ENCODE peak calls at places on chromosomes 3 and 15, in seven cellular contexts. Z is RWPE1, M is PC-3, B is left ventricle myocardium inferior, R is choroid plexus epithelial cell, Y is astrocyte of the spinal cord, I is neural crest cell. S is an unnamed sample.

GRCh38 chr3:112437146-112438022 is 61.9 kb downstream of the BTLA start:
- DNase-seq in I (no peak), Z (peak), B (no peak), Y (peak), M (peak), R (peak), S (peak)

GRCh38 chr3:173553635-173554280 is 156.2 kb downstream of the NLGN1 start:
- DNase-seq in Y (peak), I (peak), M (peak), R (peak), Z (peak), B (no peak), S (peak)

GRCh38 chr3:126553284-126553811 is 5.4 kb downstream of the C3orf22 start:
- DNase-seq in B (no peak), Y (no peak), R (no peak), Z (no peak), I (no peak), M (no peak), S (no peak)

GRCh38 chr3:106249159-106249558 is 380.3 kb upstream of the CBLB start:
- DNase-seq in Z (peak), Y (peak), I (no peak), B (no peak), R (peak), M (peak), S (peak)

GRCh38 chr3:171165986-171166385 is 139.5 kb upstream of the SLC2A2 start:
- DNase-seq in Z (peak), I (no peak), R (no peak), B (no peak), M (no peak), Y (no peak), S (no peak)

GRCh38 chr3:12638105-12638504 is 25.8 kb downstream of the RAF1 start:
- DNase-seq in Z (no peak), B (no peak), M (peak), R (no peak), I (no peak), Y (peak), S (no peak)

GRCh38 chr3:66073464-66074141 is 34.9 kb upstream of the MAGI1 start:
- DNase-seq in R (peak), B (no peak), Y (no peak), I (no peak), Z (no peak), M (no peak), S (no peak)

GRCh38 chr15:93164409-93164808 is 75.4 kb upstream of the RGMA start:
- DNase-seq in R (no peak), Y (no peak), M (no peak), B (no peak), Z (no peak), I (no peak), S (no peak)

GRCh38 chr15:76185716-76186115 is 125.6 kb downstream of the ETFA start:
- DNase-seq in R (peak), B (no peak), Y (peak), M (peak), I (peak), Z (peak), S (peak)

GRCh38 chr3:191963182-191963581 is 502.2 kb downstream of the PYDC2 start:
- DNase-seq in Y (peak), Z (peak), I (no peak), B (no peak), M (peak), R (peak), S (peak)

GRCh38 chr3:193982258-193982659 is 153.7 kb upstream of the HES1 start:
- DNase-seq in Z (peak), R (no peak), B (peak), I (no peak), M (peak), Y (peak), S (peak)

GRCh38 chr3:63988943-63989342 is 34.4 kb downstream of the PSMD6 start:
- DNase-seq in Y (no peak), B (no peak), R (no peak), I (no peak), Z (no peak), M (no peak), S (no peak)

GRCh38 chr15:101805605-101806345 is 2.5 kb downstream of the OR4F6 start:
- DNase-seq in Z (no peak), Y (no peak), R (no peak), I (no peak), M (peak), B (no peak), S (no peak)

GRCh38 chr15:51965691-51966090 is 5.9 kb downstream of the LEO1 start:
- DNase-seq in B (no peak), Z (no peak), Y (no peak), I (no peak), M (no peak), R (no peak), S (no peak)

GRCh38 chr15:41876689-41877088 is 17.2 kb downstream of the SPTBN5 start:
- DNase-seq in Z (no peak), B (no peak), M (no peak), Y (no peak), R (no peak), I (no peak), S (no peak)

GRCh38 chr3:139988472-139988871 is 53.5 kb downstream of the CLSTN2 start:
- DNase-seq in M (no peak), I (no peak), Z (no peak), B (no peak), R (no peak), Y (no peak), S (no peak)

GRCh38 chr15:66581972-66582537 is 16.3 kb upstream of the LCTL start:
- DNase-seq in Y (no peak), B (no peak), I (no peak), M (no peak), Z (no peak), R (peak), S (no peak)

GRCh38 chr15:63436872-63437375 is 55.3 kb upstream of the CA12 start:
- DNase-seq in Z (no peak), B (peak), Y (peak), M (peak), R (peak), I (peak), S (peak)

GRCh38 chr3:197367081-197367780 is 68.8 kb upstream of the DLG1 start:
- DNase-seq in M (peak), I (no peak), Z (peak), Y (peak), B (no peak), R (peak), S (peak)

GRCh38 chr3:139313921-139314320 is 29.9 kb upstream of the MRPS22 start:
- DNase-seq in I (no peak), M (no peak), R (no peak), Y (no peak), Z (no peak), B (no peak), S (no peak)

GRCh38 chr3:31534036-31534435 is 1.3 kb downstream of the STT3B start:
- DNase-seq in M (peak), B (no peak), Y (no peak), Z (no peak), I (no peak), R (peak), S (peak)

GRCh38 chr3:23455775-23456174 is 252.6 kb downstream of the UBE2E2 start:
- DNase-seq in R (peak), M (peak), Y (peak), I (no peak), B (no peak), Z (no peak), S (peak)

GRCh38 chr3:100873624-100874023 is 119.6 kb downstream of the ABI3BP start:
- DNase-seq in R (no peak), M (no peak), Z (no peak), I (no peak), B (no peak), Y (no peak), S (no peak)

GRCh38 chr3:81908596-81908995 is 147.2 kb upstream of the GBE1 start:
- DNase-seq in B (no peak), Z (no peak), M (no peak), R (no peak), Y (no peak), I (no peak), S (no peak)

GRCh38 chr3:141103067-141103466 is 51.9 kb downstream of the SPSB4 start:
- DNase-seq in Z (no peak), I (no peak), R (no peak), B (peak), Y (no peak), M (no peak), S (no peak)

GRCh38 chr15:65509321-65509720 is 8.2 kb downstream of the DPP8 start:
- DNase-seq in B (no peak), M (no peak), R (no peak), I (no peak), Z (no peak), Y (no peak), S (no peak)

GRCh38 chr15:90557651-90558084 is 27.9 kb downstream of the CRTC3 start:
- DNase-seq in R (peak), Z (no peak), I (no peak), Y (peak), B (peak), M (no peak), S (no peak)

GRCh38 chr3:123013876-123014275 is 13.7 kb downstream of the SEMA5B start:
- DNase-seq in M (no peak), Z (no peak), R (no peak), B (no peak), Y (no peak), I (no peak), S (no peak)

GRCh38 chr3:123011484-123011883 is 16.1 kb downstream of the SEMA5B start:
- DNase-seq in M (no peak), R (no peak), I (no peak), Y (no peak), B (no peak), Z (no peak), S (no peak)

GRCh38 chr3:123019591-123019990 is 8.0 kb downstream of the SEMA5B start:
- DNase-seq in R (no peak), Z (no peak), Y (no peak), M (no peak), B (no peak), I (no peak), S (no peak)

GRCh38 chr3:123012652-123013051 is 14.9 kb downstream of the SEMA5B start:
- DNase-seq in I (no peak), B (no peak), R (no peak), M (no peak), Y (no peak), Z (no peak), S (no peak)

DNA sequence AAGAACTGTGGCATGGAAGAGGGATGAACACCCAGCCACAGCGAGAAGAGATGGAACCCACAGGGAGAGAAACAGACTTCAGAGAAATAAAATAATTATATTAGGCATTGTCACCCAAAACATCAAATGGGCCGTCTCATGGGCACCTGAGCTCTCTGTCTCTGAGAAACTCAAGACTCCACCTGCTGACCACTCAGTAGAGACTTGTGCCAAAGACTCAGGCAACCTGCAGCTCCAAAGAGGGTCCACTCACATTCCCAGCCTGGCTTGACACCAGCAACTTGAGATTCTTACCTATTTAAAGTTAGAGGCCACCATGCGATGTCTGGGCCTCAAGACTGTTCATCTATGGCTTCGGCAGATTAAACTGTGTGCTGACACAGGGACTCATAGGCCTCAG is 12.0 kb downstream of the SEMA5B start:
- DNase-seq in Y (no peak), M (peak), R (no peak), B (no peak), Z (no peak), I (no peak), S (peak)
- TF ChIP-seq CTCF in Y (no peak), M (peak), R (no peak), B (no peak), Z (no peak), I (no peak), S (peak)

GRCh38 chr15:70219256-70219919 is 121.7 kb upstream of the TLE3 start:
- DNase-seq in Y (no peak), B (no peak), M (no peak), I (peak), Z (no peak), R (no peak), S (no peak)
- TF ChIP-seq CTCF in Y (no peak), B (no peak), M (no peak), I (no peak), Z (no peak), R (no peak), S (no peak)

DNA sequence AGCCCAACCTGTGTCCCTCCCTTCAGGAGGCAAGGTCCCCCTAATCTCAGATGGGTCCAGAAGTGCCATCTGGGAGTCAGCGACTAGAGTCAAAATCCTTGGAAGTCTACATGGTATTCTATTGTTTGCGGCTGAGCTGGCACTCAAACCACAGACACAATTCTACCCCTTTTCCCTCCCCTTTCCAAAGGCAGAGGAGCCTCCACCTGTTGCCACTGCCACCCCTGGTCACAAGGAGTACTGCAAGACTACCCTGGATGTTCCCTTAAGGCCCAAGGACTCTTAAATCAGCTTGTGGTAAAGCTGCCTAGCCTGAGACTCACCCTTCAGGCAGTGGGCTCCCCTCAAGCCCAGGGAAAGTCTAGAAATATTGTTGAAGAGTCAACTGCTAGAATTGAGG is 4.3 kb upstream of the OR5H6 start:
- DNase-seq in M (peak), B (no peak), R (no peak), I (no peak), Z (no peak), Y (no peak), S (peak)
- TF ChIP-seq CTCF in M (peak), B (no peak), R (no peak), I (peak), Z (no peak), Y (no peak), S (peak)

GRCh38 chr3:130533247-130533646 is 16.3 kb downstream of the COL6A6 start:
- DNase-seq in Y (no peak), R (no peak), Z (no peak), I (no peak), M (no peak), B (no peak), S (no peak)

GRCh38 chr3:130543322-130543721 is 26.3 kb downstream of the COL6A6 start:
- DNase-seq in Y (no peak), R (no peak), M (no peak), I (no peak), Z (no peak), B (no peak), S (no peak)

GRCh38 chr3:130537609-130538304 is 20.8 kb downstream of the COL6A6 start:
- DNase-seq in M (no peak), R (no peak), Y (no peak), Z (no peak), B (no peak), I (no peak), S (no peak)

DNA sequence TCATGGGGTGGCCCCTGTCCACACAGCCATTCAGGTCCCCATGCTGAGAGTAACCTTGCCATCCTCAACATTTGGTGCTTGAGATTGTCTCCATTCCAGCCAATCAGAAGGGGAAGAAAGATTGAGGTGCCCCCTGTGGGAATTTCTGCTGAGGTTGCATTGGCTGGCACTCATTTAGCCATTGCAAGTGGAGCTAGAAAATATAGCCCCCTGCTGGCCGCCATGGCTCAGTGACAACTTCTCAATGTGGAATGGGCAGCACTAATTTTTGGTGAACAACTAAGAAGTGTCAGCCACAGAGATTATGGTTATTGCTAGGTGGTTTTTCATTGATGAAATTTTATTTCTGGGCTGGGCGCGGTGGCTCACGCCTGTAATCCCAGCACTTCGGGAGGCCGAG is 22.0 kb downstream of the COL6A6 start:
- DNase-seq in B (no peak), I (peak), R (peak), Y (peak), M (peak), Z (peak), S (peak)
- TF ChIP-seq CTCF in B (peak), I (peak), R (peak), Y (peak), M (peak), Z (peak), S (peak)

GRCh38 chr3:181326637-181327223 is 337.2 kb upstream of the DNAJC19 start:
- DNase-seq in Z (peak), I (no peak), Y (peak), R (peak), M (peak), B (no peak), S (peak)
- TF ChIP-seq CTCF in Z (peak), I (peak), Y (peak), R (peak), M (peak), B (peak), S (peak)

DNA sequence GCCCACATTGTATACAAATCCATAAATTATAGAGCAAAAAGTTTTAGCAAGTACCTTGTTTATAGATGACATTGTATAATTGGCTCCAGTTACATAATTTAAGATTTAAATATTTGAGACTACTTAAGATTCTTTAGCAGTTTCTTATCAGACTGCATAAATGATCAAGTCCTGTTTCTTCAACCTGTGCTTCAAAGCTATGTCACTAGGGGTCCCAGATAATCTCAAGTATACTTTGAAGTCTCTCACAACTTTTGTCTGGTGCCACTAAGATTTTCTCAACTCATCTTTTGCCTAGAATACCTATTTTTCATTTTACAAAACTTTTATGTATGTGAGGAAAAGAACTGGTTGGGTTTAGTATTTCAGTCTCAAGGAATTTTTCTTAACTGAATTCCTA is 205.5 kb downstream of the STAG1 start:
- DNase-seq in I (no peak), Z (no peak), Y (peak), B (no peak), M (peak), R (peak), S (no peak)
- TF ChIP-seq CTCF in I (peak), Z (no peak), Y (peak), B (no peak), M (peak), R (no peak), S (no peak)

GRCh38 chr3:78066287-78066686 is 1026.4 kb downstream of the ROBO2 start:
- DNase-seq in I (no peak), B (no peak), Z (no peak), Y (no peak), M (no peak), R (no peak), S (no peak)
- TF ChIP-seq CTCF in I (no peak), B (no peak), Z (no peak), Y (no peak), M (peak), R (no peak), S (no peak)